ENCODE peak calls at places on chromosomes 4 and X, in four cellular contexts. One of them, this sample, is unnamed.
A peak's percentile ranks its signal among the peaks of the same experiment; 100 is the strongest.

GRCh38 chr4:67658302-67658701 is 42.7 kb downstream of the UBA6 start:
- DNase-seq in kidney: no peak
- DNase-seq in fibroblast of pulmonary artery: no peak
- DNase-seq in IMR-90: no peak
- DNase-seq in this sample: no peak

GRCh38 chr4:158529505-158529904 is 7.8 kb downstream of the RXFP1 start:
- DNase-seq in IMR-90: no peak
- DNase-seq in fibroblast of pulmonary artery: no peak
- DNase-seq in kidney: no peak
- DNase-seq in this sample: no peak

GRCh38 chr4:6969826-6970800 is 60.5 kb downstream of the TBC1D14 start:
- DNase-seq in kidney: no peak
- DNase-seq in fibroblast of pulmonary artery: no peak
- DNase-seq in IMR-90: no peak
- DNase-seq in this sample: no peak

GRCh38 chr4:59127748-59128147 is 2017.6 kb upstream of the IGFBP7 start:
- DNase-seq in fibroblast of pulmonary artery: no peak
- DNase-seq in IMR-90: no peak
- DNase-seq in kidney: no peak
- DNase-seq in this sample: no peak

GRCh38 chrX:150308532-150309157 is 54.5 kb upstream of the MAMLD1 start:
- DNase-seq in fibroblast of pulmonary artery: no peak
- DNase-seq in kidney: no peak
- DNase-seq in IMR-90: no peak
- DNase-seq in this sample: no peak

GRCh38 chr4:55398966-55399365 is 3.2 kb downstream of the TMEM165 start:
- DNase-seq in IMR-90: peak; percentile 22
- DNase-seq in fibroblast of pulmonary artery: peak; percentile 24
- DNase-seq in kidney: no peak
- DNase-seq in this sample: no peak

GRCh38 chrX:129957241-129958099 is 25.0 kb upstream of the BCORL1 start:
- DNase-seq in IMR-90: peak; percentile 16
- DNase-seq in fibroblast of pulmonary artery: peak; percentile 30
- DNase-seq in kidney: peak; percentile 91
- DNase-seq in this sample: no peak

GRCh38 chr4:152778656-152779512 is 646 bp downstream of the TIGD4 start:
- DNase-seq in kidney: peak; percentile 63
- DNase-seq in fibroblast of pulmonary artery: peak; percentile 18
- DNase-seq in IMR-90: peak; percentile 3
- DNase-seq in this sample: no peak

GRCh38 chr4:189773909-189774308 is 166.8 kb upstream of the FRG1 start:
- DNase-seq in fibroblast of pulmonary artery: no peak
- DNase-seq in IMR-90: peak; percentile 13
- DNase-seq in kidney: no peak
- DNase-seq in this sample: no peak

GRCh38 chrX:69096963-69097362 is 68.3 kb downstream of the PJA1 start:
- DNase-seq in IMR-90: no peak
- DNase-seq in kidney: no peak
- DNase-seq in fibroblast of pulmonary artery: no peak
- DNase-seq in this sample: no peak

GRCh38 chr4:107210450-107211239 is 174.5 kb upstream of the DKK2 start:
- DNase-seq in fibroblast of pulmonary artery: peak; percentile 41
- DNase-seq in kidney: peak; percentile 66
- DNase-seq in IMR-90: peak; percentile 36
- DNase-seq in this sample: no peak

GRCh38 chr4:47933798-47934197 is 19.4 kb upstream of the NFXL1 start:
- DNase-seq in IMR-90: peak; percentile 60
- DNase-seq in fibroblast of pulmonary artery: peak; percentile 76
- DNase-seq in kidney: no peak
- DNase-seq in this sample: no peak

DNA sequence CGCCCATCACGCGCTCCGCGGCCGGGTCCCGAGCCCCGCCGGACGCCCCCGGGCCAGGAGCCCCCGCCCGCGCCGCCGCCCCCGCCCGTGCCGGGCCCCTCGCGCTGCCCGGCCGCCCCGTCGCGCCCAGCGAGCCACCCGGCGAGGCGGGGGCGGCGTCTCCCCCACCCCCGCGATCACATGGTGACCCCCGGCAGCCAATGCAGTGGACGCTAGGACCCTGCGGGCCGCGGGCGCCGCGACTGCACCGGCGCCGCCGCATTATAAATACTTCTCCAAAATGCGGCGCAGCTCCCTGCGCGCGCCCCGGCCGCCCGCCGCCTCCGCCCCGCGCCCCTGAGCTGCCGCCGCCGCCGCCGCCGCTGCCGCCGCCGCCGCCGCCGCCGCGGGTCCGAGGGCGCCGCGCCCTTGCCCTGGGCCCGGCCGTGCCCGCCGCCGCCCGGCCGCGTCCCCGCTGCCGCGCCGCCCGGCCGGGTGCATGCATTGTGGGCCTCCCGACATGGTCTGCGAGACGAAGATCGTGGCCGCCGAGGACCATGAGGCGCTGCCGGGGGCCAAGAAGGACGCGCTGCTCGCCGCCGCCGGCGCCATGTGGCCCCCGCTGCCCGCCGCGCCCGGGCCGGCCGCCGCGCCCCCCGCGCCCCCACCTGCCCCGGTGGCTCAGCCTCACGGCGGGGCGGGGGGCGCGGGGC is at the start of gene NAT8L:
- DNase-seq in fibroblast of pulmonary artery: no peak
- DNase-seq in kidney: peak; percentile 60
- DNase-seq in IMR-90: no peak
- DNase-seq in this sample: no peak
- H3K4me3 ChIP-seq in fibroblast of pulmonary artery: no peak within 1 kb of the TSS
- H3K4me3 ChIP-seq in kidney: no peak within 1 kb of the TSS
- H3K4me3 ChIP-seq in IMR-90: peak within 1 kb of the TSS; percentile 47
- H3K4me3 ChIP-seq in this sample: peak within 1 kb of the TSS; percentile 35

GRCh38 chr4:74039065-74039763 is 725 bp upstream of the CXCL3 start:
- DNase-seq in IMR-90: peak; percentile 16
- DNase-seq in kidney: no peak
- DNase-seq in fibroblast of pulmonary artery: peak; percentile 37
- DNase-seq in this sample: no peak
- H3K4me3 ChIP-seq in IMR-90: peak overlapping the region; percentile 84
- H3K4me3 ChIP-seq in kidney: peak overlapping the region; percentile 87
- H3K4me3 ChIP-seq in fibroblast of pulmonary artery: peak overlapping the region; percentile 82
- H3K4me3 ChIP-seq in this sample: peak overlapping the region; percentile 79

GRCh38 chrX:153832732-153833131 is 2.4 kb upstream of the PDZD4 start:
- DNase-seq in kidney: no peak
- DNase-seq in fibroblast of pulmonary artery: no peak
- DNase-seq in IMR-90: no peak
- DNase-seq in this sample: no peak

GRCh38 chrX:153831435-153832150 is 1.2 kb upstream of the PDZD4 start:
- DNase-seq in fibroblast of pulmonary artery: no peak
- DNase-seq in IMR-90: no peak
- DNase-seq in kidney: no peak
- DNase-seq in this sample: no peak

GRCh38 chrX:153836921-153837320 is 6.6 kb upstream of the PDZD4 start:
- DNase-seq in kidney: no peak
- DNase-seq in IMR-90: no peak
- DNase-seq in fibroblast of pulmonary artery: no peak
- DNase-seq in this sample: no peak
- H3K4me3 ChIP-seq in kidney: no peak overlapping the region
- H3K4me3 ChIP-seq in IMR-90: no peak overlapping the region
- H3K4me3 ChIP-seq in fibroblast of pulmonary artery: no peak overlapping the region
- H3K4me3 ChIP-seq in this sample: no peak overlapping the region

GRCh38 chr4:186067757-186068385 is 1.1 kb upstream of the TLR3 start:
- DNase-seq in fibroblast of pulmonary artery: peak; percentile 68
- DNase-seq in kidney: no peak
- DNase-seq in IMR-90: peak; percentile 19
- DNase-seq in this sample: peak; percentile 5

GRCh38 chr4:186074189-186074588 is 5.2 kb downstream of the TLR3 start:
- DNase-seq in fibroblast of pulmonary artery: no peak
- DNase-seq in IMR-90: no peak
- DNase-seq in kidney: no peak
- DNase-seq in this sample: no peak

GRCh38 chr4:186069734-186070133 is 778 bp downstream of the TLR3 start:
- DNase-seq in IMR-90: no peak
- DNase-seq in kidney: no peak
- DNase-seq in fibroblast of pulmonary artery: no peak
- DNase-seq in this sample: no peak

GRCh38 chr4:186072516-186072915 is 3.6 kb downstream of the TLR3 start:
- DNase-seq in IMR-90: no peak
- DNase-seq in fibroblast of pulmonary artery: no peak
- DNase-seq in kidney: no peak
- DNase-seq in this sample: no peak

DNA sequence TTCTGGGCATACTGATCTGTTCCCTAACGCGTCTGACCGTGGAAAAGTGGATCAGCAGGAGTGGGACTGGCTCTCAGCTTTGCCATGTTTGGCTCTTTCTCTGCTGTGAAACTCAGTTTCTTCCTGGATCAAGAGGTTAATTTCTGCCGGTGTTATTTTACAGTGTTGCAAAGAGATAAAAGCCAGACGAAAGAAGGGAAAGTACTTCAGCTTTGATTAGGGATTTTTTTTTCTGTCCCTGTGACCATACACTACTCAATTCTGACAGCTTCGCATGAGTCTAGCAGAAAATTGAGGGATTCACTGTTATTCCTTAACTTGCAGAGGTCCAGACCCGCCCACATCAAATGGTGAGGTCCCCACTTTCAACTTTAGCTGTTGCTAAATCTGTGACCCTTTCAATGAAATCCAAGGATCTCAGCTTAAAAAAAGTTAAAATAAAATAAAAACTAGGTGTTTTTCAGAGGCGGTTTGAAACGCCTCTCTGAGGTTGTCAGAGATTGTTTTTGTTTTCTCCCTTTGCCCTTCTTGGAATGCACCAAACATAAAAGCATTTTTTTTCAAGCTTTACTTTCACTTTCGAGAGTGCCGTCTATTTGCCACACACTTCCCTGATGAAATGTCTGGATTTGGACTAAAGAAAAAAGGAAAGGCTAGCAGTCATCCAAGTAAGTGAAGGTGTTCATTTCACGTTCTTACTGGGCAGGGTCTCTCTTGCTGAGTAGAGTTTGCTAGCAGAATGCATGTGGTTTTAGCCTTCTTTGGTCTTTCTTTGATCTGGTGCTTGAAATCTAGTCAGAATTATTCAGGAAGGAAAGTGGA is at the start of gene TLR3:
- DNase-seq in IMR-90: peak; percentile 22
- DNase-seq in kidney: no peak
- DNase-seq in fibroblast of pulmonary artery: peak; percentile 52
- DNase-seq in this sample: peak; percentile 4
- H3K4me3 ChIP-seq in IMR-90: peak within 1 kb of the TSS; percentile 89
- H3K4me3 ChIP-seq in kidney: peak within 1 kb of the TSS; percentile 88
- H3K4me3 ChIP-seq in fibroblast of pulmonary artery: peak within 1 kb of the TSS; percentile 62
- H3K4me3 ChIP-seq in this sample: peak within 1 kb of the TSS; percentile 45

GRCh38 chr4:112704322-112704721 is 67.4 kb downstream of the LARP7 start:
- DNase-seq in IMR-90: no peak
- DNase-seq in kidney: no peak
- DNase-seq in fibroblast of pulmonary artery: no peak
- DNase-seq in this sample: no peak
- H3K4me3 ChIP-seq in IMR-90: no peak overlapping the region
- H3K4me3 ChIP-seq in kidney: no peak overlapping the region
- H3K4me3 ChIP-seq in fibroblast of pulmonary artery: no peak overlapping the region
- H3K4me3 ChIP-seq in this sample: no peak overlapping the region

DNA sequence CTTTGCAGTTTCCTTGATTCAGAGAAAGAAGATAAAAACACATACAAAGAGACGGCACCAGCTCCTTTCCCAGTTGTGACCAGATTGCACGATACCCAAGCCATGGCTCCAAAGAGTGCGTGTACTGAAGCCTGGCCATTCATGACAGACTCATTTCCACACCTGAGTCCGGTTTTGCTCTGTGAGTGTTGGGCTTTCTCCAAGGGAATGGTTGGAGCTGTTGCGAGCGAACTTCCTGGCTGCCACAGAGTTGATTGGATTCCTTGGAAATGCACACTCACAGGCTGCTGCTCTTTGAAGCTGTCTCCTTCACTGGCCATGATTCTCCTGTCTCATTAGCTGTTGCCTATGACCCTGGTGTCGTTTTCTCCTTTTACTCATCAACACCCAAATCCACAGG is 44.0 kb upstream of the BBS12 start:
- DNase-seq in IMR-90: peak; percentile 20
- DNase-seq in kidney: no peak
- DNase-seq in fibroblast of pulmonary artery: no peak
- DNase-seq in this sample: no peak
- H3K4me3 ChIP-seq in IMR-90: no peak overlapping the region
- H3K4me3 ChIP-seq in kidney: peak overlapping the region; percentile 25
- H3K4me3 ChIP-seq in fibroblast of pulmonary artery: no peak overlapping the region
- H3K4me3 ChIP-seq in this sample: no peak overlapping the region